ENCODE peak calls at places on chromosomes 13 and 19, in five cellular contexts. G is thyroid gland, P is tibial nerve, E is gastrocnemius medialis, N is adrenal gland. H is an unnamed sample. For H3K27me3, the result is how much of the 10 kb centered on the place peaks cover.

GRCh38 chr19:6772866-6773322 is 386 bp downstream of the VAV1 start:
- DNase-seq in N (no peak), P (no peak), E (no peak), G (no peak), H (no peak)

GRCh38 chr13:39350461-39350881 is 252.5 kb downstream of the LHFPL6 start:
- DNase-seq in E (no peak), G (peak), N (no peak), P (no peak), H (no peak)

GRCh38 chr19:8487137-8487851 is 15.1 kb downstream of the PRAM1 start:
- DNase-seq in G (no peak), E (no peak), N (no peak), P (peak), H (no peak)

GRCh38 chr19:11152318-11153062 is 3.1 kb downstream of the SPC24 start:
- DNase-seq in N (peak), E (peak), G (no peak), P (peak), H (no peak)

GRCh38 chr13:39329182-39329639 is 273.8 kb downstream of the LHFPL6 start:
- DNase-seq in E (no peak), P (no peak), G (no peak), N (no peak), H (no peak)

GRCh38 chr19:45733160-45733810 is at the start of gene MEIOSIN:
- DNase-seq in E (no peak), N (no peak), P (no peak), G (no peak), H (no peak)

GRCh38 chr19:57280913-57281425 is 684 bp downstream of the ZNF460 start:
- DNase-seq in G (peak), E (no peak), N (no peak), P (no peak), H (no peak)

GRCh38 chr13:104740616-104741222 is 1674.5 kb upstream of the SLC10A2 start:
- DNase-seq in N (peak), G (no peak), E (no peak), P (no peak), H (no peak)

GRCh38 chr19:33186431-33186830 is 7.7 kb upstream of the LRP3 start:
- DNase-seq in G (no peak), N (peak), E (no peak), P (no peak), H (no peak)

GRCh38 chr19:41872775-41873647 is 4.1 kb upstream of the CD79A start:
- DNase-seq in G (peak), P (no peak), N (peak), E (no peak), H (no peak)

GRCh38 chr19:854549-854948 is 2.4 kb downstream of the ELANE start:
- DNase-seq in E (no peak), N (no peak), G (no peak), P (no peak), H (no peak)

GRCh38 chr19:703651-704446 is 4.9 kb upstream of the PALM start:
- DNase-seq in P (peak), G (peak), N (peak), E (peak), H (no peak)

GRCh38 chr13:104491951-104492350 is 1425.7 kb upstream of the SLC10A2 start:
- DNase-seq in G (no peak), N (no peak), P (no peak), E (no peak), H (no peak)

GRCh38 chr19:48421548-48421947 is 24.2 kb upstream of the GRWD1 start:
- DNase-seq in E (no peak), G (no peak), N (no peak), P (peak), H (no peak)

GRCh38 chr13:37163626-37164365 is 58.3 kb upstream of the CSNK1A1L start:
- DNase-seq in N (no peak), G (no peak), P (no peak), E (no peak), H (no peak)

GRCh38 chr19:32223106-32223505 is 122.3 kb upstream of the ZNF507 start:
- DNase-seq in E (no peak), P (no peak), N (no peak), G (no peak), H (no peak)

GRCh38 chr13:55199132-55199531 is 1941.6 kb upstream of the PRR20A start:
- DNase-seq in E (no peak), N (no peak), P (no peak), G (no peak), H (no peak)

GRCh38 chr13:85597790-85598500 is 201.3 kb downstream of the SLITRK6 start:
- DNase-seq in E (no peak), P (no peak), N (no peak), G (no peak), H (no peak)

GRCh38 chr13:100694722-100695644 is 20.4 kb upstream of the TMTC4 start:
- DNase-seq in P (no peak), E (no peak), N (peak), G (peak), H (no peak)

GRCh38 chr13:43878897-43879322 is 630 bp downstream of the CCDC122 start:
- DNase-seq in G (peak), E (peak), P (peak), N (peak), H (peak)

GRCh38 chr13:113971471-113972231 is 2.2 kb downstream of the C13orf46 start:
- DNase-seq in N (no peak), E (no peak), P (no peak), G (peak), H (no peak)

GRCh38 chr13:106922384-106922783 is 354.4 kb upstream of the ARGLU1 start:
- DNase-seq in N (no peak), P (no peak), E (no peak), G (no peak), H (no peak)
- H3K27me3 ChIP-seq in N (under half), P (under half), E (under half), G (under half), H (under half)

GRCh38 chr19:3684817-3685410 is 15.4 kb downstream of the PIP5K1C start:
- DNase-seq in P (no peak), G (no peak), N (no peak), E (no peak), H (no peak)
- TF ChIP-seq CTCF in P (no peak), G (no peak), N (no peak), E (no peak), H (no peak)

GRCh38 chr19:9584073-9584833 is at the start of gene ZNF121:
- DNase-seq in P (peak), E (peak), N (peak), G (peak), H (no peak)
- TF ChIP-seq POLR2A in P (peak), E (peak), N (no peak), G (peak), H (no peak)

GRCh38 chr19:55193481-55193880 is 13.4 kb upstream of the SYT5 start:
- DNase-seq in G (no peak), N (no peak), P (no peak), E (no peak), H (no peak)
- H3K27me3 ChIP-seq in G (under half), N (under half), P (under half), E (under half), H (under half)

GRCh38 chr13:20121154-20121515 is 39.7 kb downstream of the GJA3 start:
- DNase-seq in N (no peak), G (no peak), E (no peak), P (no peak), H (no peak)

GRCh38 chr13:20119960-20120359 is 40.9 kb downstream of the GJA3 start:
- DNase-seq in P (no peak), G (no peak), N (no peak), E (no peak), H (no peak)

GRCh38 chr13:20116213-20116612 is 44.6 kb downstream of the GJA3 start:
- DNase-seq in G (no peak), P (no peak), E (no peak), N (no peak), H (no peak)

GRCh38 chr13:20114066-20114465 is 46.8 kb downstream of the GJA3 start:
- DNase-seq in G (no peak), E (no peak), N (no peak), P (no peak), H (no peak)

DNA sequence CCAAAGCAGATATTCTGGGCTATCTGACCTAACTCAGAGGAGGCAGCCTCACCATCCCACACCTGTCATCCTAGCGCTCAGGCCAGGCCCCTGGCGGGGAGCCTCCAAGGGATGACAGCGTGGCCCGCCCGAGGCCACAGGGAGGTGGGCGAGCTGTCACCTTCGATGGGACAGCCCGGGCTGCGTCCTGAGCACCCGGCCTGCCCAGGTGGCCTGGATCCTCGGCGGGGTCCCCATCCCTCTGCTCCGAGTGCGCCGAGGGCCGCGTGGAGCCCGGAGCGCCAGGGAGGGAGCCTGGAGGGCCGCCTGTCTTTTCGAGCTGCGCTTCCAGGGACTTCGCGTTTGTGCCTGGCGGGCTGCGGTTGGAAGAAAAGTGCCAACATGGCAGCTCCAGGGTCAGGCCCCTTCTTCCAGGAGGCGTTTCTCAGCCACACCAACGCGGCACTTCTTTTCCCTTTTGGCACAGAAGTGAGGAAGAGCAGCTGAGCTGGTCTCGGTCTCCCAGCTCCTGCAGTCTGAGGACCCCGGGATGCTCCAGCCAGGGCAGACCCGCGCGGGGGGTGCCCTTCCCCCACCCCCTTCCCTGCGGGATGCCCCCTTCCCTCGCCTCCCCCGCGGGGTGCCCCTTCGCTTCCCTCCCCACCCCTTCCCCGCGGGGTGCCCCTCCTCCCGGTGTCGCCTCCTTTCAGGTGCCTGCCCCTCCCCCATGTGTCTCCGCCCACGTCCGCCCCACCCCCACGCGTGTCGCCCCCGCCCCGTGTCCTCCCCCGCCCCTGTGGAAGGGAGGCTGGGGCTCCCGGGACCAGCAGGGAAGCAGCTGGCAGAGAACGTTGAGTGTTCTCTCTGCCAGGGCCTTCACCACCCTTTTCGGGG is 42.3 kb downstream of the GJA3 start:
- DNase-seq in G (peak), N (peak), E (no peak), P (peak), H (no peak)
- TF ChIP-seq CTCF in G (no peak), N (no peak), E (no peak), P (no peak), H (no peak)

GRCh38 chr19:17487240-17488121 is 17.2 kb downstream of the SLC27A1 start:
- DNase-seq in G (no peak), P (no peak), N (no peak), E (no peak), H (no peak)

GRCh38 chr19:17486545-17486944 is 16.2 kb downstream of the SLC27A1 start:
- DNase-seq in E (no peak), N (no peak), P (no peak), G (no peak), H (no peak)

GRCh38 chr19:17489392-17490030 is 19.2 kb downstream of the SLC27A1 start:
- DNase-seq in E (no peak), P (no peak), N (no peak), G (no peak), H (no peak)

GRCh38 chr19:17490411-17490810 is 20.1 kb downstream of the SLC27A1 start:
- DNase-seq in P (no peak), N (no peak), G (no peak), E (no peak), H (no peak)

GRCh38 chr19:17488593-17489391 is 18.5 kb downstream of the SLC27A1 start:
- DNase-seq in E (no peak), G (peak), P (no peak), N (peak), H (no peak)
- TF ChIP-seq POLR2A in E (no peak), G (no peak), P (no peak), N (no peak), H (no peak)

GRCh38 chr19:3721131-3721899 is 13.1 kb downstream of the TJP3 start:
- DNase-seq in E (peak), N (peak), G (peak), P (peak), H (no peak)
- H3K27me3 ChIP-seq in E (under half), N (under half), G (under half), P (half or more), H (under half)

H was measured in esophagus squamous epithelium.